ENCODE peak calls at places on chromosome 10, in four cellular contexts. O is osteocyte, M is fibroblast of mammary gland, C is choroid plexus epithelial cell. I is an unnamed sample.

GRCh38 chr10:122639801-122640200 is 59.8 kb downstream of the C10orf120 start:
- DNase-seq in O (no peak), M (no peak), C (no peak), I (no peak)

GRCh38 chr10:15427836-15428414 is 56.8 kb upstream of the FAM171A1 start:
- DNase-seq in O (no peak), M (peak), C (peak), I (peak)

GRCh38 chr10:94219829-94220228 is 142.9 kb downstream of the NOC3L start:
- DNase-seq in O (no peak), M (peak), C (peak), I (peak)

GRCh38 chr10:77661100-77661499 is 23.5 kb upstream of the KCNMA1 start:
- DNase-seq in O (no peak), M (no peak), C (no peak), I (no peak)

GRCh38 chr10:54908019-54908418 is 107.0 kb upstream of the PCDH15 start:
- DNase-seq in O (no peak), M (no peak), C (no peak), I (no peak)

GRCh38 chr10:5526691-5527331 is 2.0 kb downstream of the CALML3 start:
- DNase-seq in O (no peak), M (no peak), C (no peak), I (no peak)

GRCh38 chr10:68665841-68666240 is 55.2 kb upstream of the CCAR1 start:
- DNase-seq in O (no peak), M (peak), C (peak), I (peak)

GRCh38 chr10:33010132-33011037 is 52.4 kb upstream of the ITGB1 start:
- DNase-seq in O (no peak), M (peak), C (peak), I (peak)

GRCh38 chr10:24894309-24894708 is 58.1 kb downstream of the PRTFDC1 start:
- DNase-seq in O (no peak), M (peak), C (peak), I (peak)

GRCh38 chr10:36362257-36362656 is 720.2 kb upstream of the FZD8 start:
- DNase-seq in O (no peak), M (no peak), C (no peak), I (no peak)

GRCh38 chr10:4678023-4678950 is 147.7 kb upstream of the AKR1E2 start:
- DNase-seq in O (no peak), M (peak), C (peak), I (peak)

GRCh38 chr10:61606971-61607907 is 55.5 kb upstream of the CABCOCO1 start:
- DNase-seq in O (no peak), M (peak), C (peak), I (peak)

GRCh38 chr10:82358486-82359097 is 483.6 kb downstream of the NRG3 start:
- DNase-seq in O (no peak), M (peak), C (peak), I (peak)

GRCh38 chr10:97788552-97789442 is 17.0 kb upstream of the SFRP5 start:
- DNase-seq in O (no peak), M (no peak), C (peak), I (peak)

GRCh38 chr10:124688889-124689670 is 55.1 kb downstream of the FAM53B start:
- DNase-seq in O (no peak), M (no peak), C (peak), I (no peak)

GRCh38 chr10:44752451-44753441 is 158.4 kb upstream of the TMEM72 start:
- DNase-seq in O (no peak), M (peak), C (peak), I (peak)

GRCh38 chr10:88527245-88527644 is 55.9 kb downstream of the RNLS start:
- DNase-seq in O (no peak), M (no peak), C (no peak), I (no peak)

GRCh38 chr10:26780793-26781601 is 79.8 kb downstream of the ABI1 start:
- DNase-seq in O (no peak), M (peak), C (peak), I (peak)

GRCh38 chr10:91977501-91977900 is 53.9 kb downstream of the BTAF1 start:
- DNase-seq in O (no peak), M (no peak), C (no peak), I (no peak)

GRCh38 chr10:22491480-22491879 is 146.2 kb downstream of the SPAG6 start:
- DNase-seq in O (no peak), M (no peak), C (no peak), I (no peak)

GRCh38 chr10:46272863-46273415 is 13.9 kb upstream of the ANTXRL start:
- DNase-seq in O (peak), M (no peak), C (no peak), I (no peak)

GRCh38 chr10:43000021-43000411 is 76.9 kb upstream of the RET start:
- DNase-seq in O (no peak), M (no peak), C (no peak), I (no peak)

GRCh38 chr10:33333260-33334169 is 952 bp downstream of the NRP1 start:
- DNase-seq in O (no peak), M (peak), C (peak), I (no peak)

GRCh38 chr10:71887767-71888166 is 36.7 kb upstream of the PSAP start:
- DNase-seq in O (no peak), M (peak), C (no peak), I (peak)

GRCh38 chr10:109894516-109894915 is 28.8 kb downstream of the XPNPEP1 start:
- DNase-seq in O (no peak), M (peak), C (peak), I (peak)

GRCh38 chr10:100807241-100808050 is 62.1 kb downstream of the PAX2 start:
- DNase-seq in O (no peak), M (no peak), C (no peak), I (no peak)

GRCh38 chr10:37095822-37096593 is 29.4 kb upstream of the ANKRD30A start:
- DNase-seq in O (no peak), M (no peak), C (no peak), I (no peak)

GRCh38 chr10:5234106-5234877 is 37.7 kb downstream of the AKR1C4 start:
- DNase-seq in O (no peak), M (peak), C (peak), I (peak)

GRCh38 chr10:665579-666091 is 23.8 kb downstream of the DIP2C start:
- DNase-seq in O (peak), M (peak), C (no peak), I (peak)

GRCh38 chr10:111093741-111094380 is 17.0 kb downstream of the ADRA2A start:
- DNase-seq in O (no peak), M (peak), C (peak), I (peak)

GRCh38 chr10:66162560-66163143 is 763.2 kb upstream of the LRRTM3 start:
- DNase-seq in O (no peak), M (no peak), C (no peak), I (no peak)

GRCh38 chr10:3500408-3500856 is 284.6 kb downstream of the KLF6 start:
- DNase-seq in O (no peak), M (peak), C (peak), I (peak)

GRCh38 chr10:105188737-105189463 is 547.8 kb downstream of the SORCS3 start:
- DNase-seq in O (no peak), M (peak), C (peak), I (peak)

DNA sequence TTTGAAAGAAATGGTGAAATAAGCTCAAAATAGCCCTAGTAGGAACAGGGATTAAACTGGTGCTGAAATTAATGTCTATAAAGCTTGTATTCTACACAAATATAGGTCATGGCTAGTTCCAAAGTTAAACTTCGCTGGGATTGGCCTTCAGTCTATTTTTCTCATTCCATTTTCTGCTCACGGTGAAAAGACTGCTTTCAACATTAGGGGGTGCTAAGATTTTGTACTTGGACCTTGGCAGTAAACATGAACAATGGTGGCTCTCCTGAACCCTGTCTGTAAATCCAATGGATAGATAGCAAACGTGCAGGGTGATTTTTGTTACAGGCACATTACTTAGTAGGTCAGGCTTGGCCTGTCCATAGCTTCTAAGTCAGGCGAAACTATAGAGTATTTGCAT is 36.0 kb upstream of the RSU1 start:
- DNase-seq in O (no peak), M (peak), C (peak), I (peak)
- TF ChIP-seq CTCF in O (peak), M (peak), C (peak), I (peak)

GRCh38 chr10:128929905-128930304 is 537.1 kb upstream of the MGMT start:
- DNase-seq in O (no peak), M (no peak), C (no peak), I (no peak)
- TF ChIP-seq CTCF in O (no peak), M (no peak), C (no peak), I (no peak)

GRCh38 chr10:103413540-103413939 is 17.1 kb downstream of the PDCD11 start:
- DNase-seq in O (no peak), M (no peak), C (no peak), I (no peak)

GRCh38 chr10:103417601-103418000 is 21.2 kb downstream of the PDCD11 start:
- DNase-seq in O (no peak), M (no peak), C (no peak), I (no peak)

GRCh38 chr10:103415581-103415980 is 19.2 kb downstream of the PDCD11 start:
- DNase-seq in O (no peak), M (no peak), C (no peak), I (no peak)

GRCh38 chr10:103416436-103417147 is 20.2 kb downstream of the PDCD11 start:
- DNase-seq in O (no peak), M (peak), C (peak), I (peak)
- TF ChIP-seq CTCF in O (peak), M (peak), C (peak), I (peak)

GRCh38 chr10:131656446-131656845 is 244.4 kb upstream of the PPP2R2D start:
- DNase-seq in O (no peak), M (no peak), C (no peak), I (no peak)
- TF ChIP-seq CTCF in O (no peak), M (no peak), C (no peak), I (no peak)

GRCh38 chr10:63865210-63865609 is 344.0 kb downstream of the REEP3 start:
- DNase-seq in O (no peak), M (no peak), C (no peak), I (no peak)

GRCh38 chr10:63862860-63863259 is 341.7 kb downstream of the REEP3 start:
- DNase-seq in O (no peak), M (no peak), C (no peak), I (no peak)

GRCh38 chr10:63866075-63866746 is 345.0 kb downstream of the REEP3 start:
- DNase-seq in O (no peak), M (peak), C (peak), I (peak)

DNA sequence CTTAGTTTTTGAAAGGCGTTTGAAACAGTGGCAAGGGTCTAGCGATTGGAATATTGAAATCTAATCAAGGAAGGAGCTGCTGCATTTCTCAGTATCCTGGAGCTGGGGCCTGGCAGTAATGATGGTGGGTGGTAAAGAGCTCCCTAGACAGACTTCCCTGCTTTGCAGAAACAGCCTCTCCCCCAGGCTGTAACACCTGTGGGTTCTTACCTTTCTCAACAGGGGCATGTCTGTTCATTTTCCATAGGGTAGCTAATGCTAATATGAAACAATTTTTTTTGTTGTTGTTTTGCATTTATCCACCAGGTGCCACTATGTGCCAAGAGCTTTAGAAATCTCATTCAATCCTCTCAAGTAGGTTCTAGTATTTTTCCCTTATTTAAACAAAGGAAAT is 345.5 kb downstream of the REEP3 start:
- DNase-seq in O (no peak), M (peak), C (peak), I (peak)
- TF ChIP-seq CTCF in O (peak), M (peak), C (no peak), I (no peak)

GRCh38 chr10:115710136-115710535 is 562.9 kb downstream of the GFRA1 start:
- DNase-seq in O (no peak), M (no peak), C (no peak), I (no peak)

GRCh38 chr10:115711306-115711705 is 561.7 kb downstream of the GFRA1 start:
- DNase-seq in O (no peak), M (no peak), C (no peak), I (no peak)

GRCh38 chr10:115706482-115707076 is 566.4 kb downstream of the GFRA1 start:
- DNase-seq in O (no peak), M (peak), C (peak), I (peak)
- TF ChIP-seq CTCF in O (peak), M (peak), C (peak), I (peak)